ENCODE peak calls at places on chromosomes 2 and 18, in seven cellular contexts. C, F, N, K, B, I and A are unnamed samples.

GRCh38 chr2:64846175-64846574 is 143.0 kb upstream of the SLC1A4 start:
- DNase-seq in C (no peak), K (peak; percentile 80), B (no peak), N (no peak), I (no peak), F (no peak), A (no peak)

GRCh38 chr2:55047677-55048299 is 2.5 kb downstream of the RTN4 start:
- DNase-seq in C (no peak), N (no peak), I (no peak), K (peak; percentile 51), B (no peak), F (peak; percentile 26), A (no peak)

GRCh38 chr2:158253170-158253569 is 151.5 kb downstream of the UPP2 start:
- DNase-seq in I (no peak), K (no peak), N (no peak), C (no peak), F (no peak), B (no peak), A (no peak)

GRCh38 chr18:39414009-39414700 is 1848.6 kb upstream of the CELF4 start:
- DNase-seq in C (no peak), F (peak; percentile 29), I (peak; percentile 63), N (no peak), K (peak; percentile 45), B (no peak), A (no peak)

GRCh38 chr2:104976603-104977120 is 61.2 kb upstream of the MRPS9 start:
- DNase-seq in B (no peak), F (no peak), K (no peak), N (no peak), C (no peak), I (no peak), A (no peak)

GRCh38 chr2:70851704-70852103 is 16.1 kb upstream of the CD207 start:
- DNase-seq in K (no peak), B (no peak), I (no peak), F (no peak), C (no peak), N (no peak), A (no peak)

GRCh38 chr2:129827251-129827894 is 152.1 kb upstream of the RAB6C start:
- DNase-seq in N (no peak), K (no peak), F (peak; percentile 34), C (peak; percentile 79), I (no peak), B (no peak), A (no peak)

GRCh38 chr2:58479557-58480120 is 238.5 kb upstream of the FANCL start:
- DNase-seq in B (no peak), N (no peak), C (no peak), I (no peak), K (no peak), F (no peak), A (no peak)

GRCh38 chr2:65802298-65802942 is 370.0 kb upstream of the SPRED2 start:
- DNase-seq in F (no peak), I (no peak), C (no peak), B (no peak), K (no peak), N (no peak), A (no peak)

GRCh38 chr2:53170463-53170862 is 597.1 kb upstream of the CHAC2 start:
- DNase-seq in N (no peak), F (no peak), C (no peak), I (no peak), K (peak; percentile 75), B (no peak), A (peak; percentile 16)

GRCh38 chr2:123913266-123913810 is 111.7 kb upstream of the CNTNAP5 start:
- DNase-seq in I (no peak), F (no peak), C (no peak), K (no peak), N (no peak), B (no peak), A (no peak)

GRCh38 chr2:7929276-7929675 is 752.6 kb upstream of the ID2 start:
- DNase-seq in C (no peak), K (no peak), I (no peak), N (no peak), F (no peak), B (no peak), A (no peak)

GRCh38 chr2:96501471-96501874 is 3.7 kb downstream of the NEURL3 start:
- DNase-seq in K (no peak), N (no peak), I (no peak), B (no peak), F (peak; percentile 8), C (no peak), A (no peak)

GRCh38 chr18:28512357-28512756 is 335.4 kb upstream of the CDH2 start:
- DNase-seq in I (no peak), F (no peak), K (no peak), N (no peak), C (no peak), B (no peak), A (no peak)

GRCh38 chr18:55031979-55032378 is 72.7 kb upstream of the CCDC68 start:
- DNase-seq in K (no peak), I (no peak), N (no peak), C (no peak), F (no peak), B (no peak), A (no peak)

GRCh38 chr2:188676012-188676405 is 298.2 kb upstream of the COL3A1 start:
- DNase-seq in I (no peak), K (peak; percentile 83), B (no peak), F (no peak), N (no peak), C (no peak), A (no peak)

GRCh38 chr2:120231974-120232635 is 8.9 kb upstream of the TMEM185B start:
- DNase-seq in B (no peak), F (no peak), C (peak; percentile 53), K (peak; percentile 61), I (no peak), N (no peak), A (no peak)
- H3K4me3 ChIP-seq in B (peak overlapping the region; percentile 32), F (no peak overlapping the region), C (peak overlapping the region; percentile 85), K (peak overlapping the region; percentile 54), I (peak overlapping the region; percentile 23), N (peak overlapping the region; percentile 45), A (peak overlapping the region; percentile 23)

DNA sequence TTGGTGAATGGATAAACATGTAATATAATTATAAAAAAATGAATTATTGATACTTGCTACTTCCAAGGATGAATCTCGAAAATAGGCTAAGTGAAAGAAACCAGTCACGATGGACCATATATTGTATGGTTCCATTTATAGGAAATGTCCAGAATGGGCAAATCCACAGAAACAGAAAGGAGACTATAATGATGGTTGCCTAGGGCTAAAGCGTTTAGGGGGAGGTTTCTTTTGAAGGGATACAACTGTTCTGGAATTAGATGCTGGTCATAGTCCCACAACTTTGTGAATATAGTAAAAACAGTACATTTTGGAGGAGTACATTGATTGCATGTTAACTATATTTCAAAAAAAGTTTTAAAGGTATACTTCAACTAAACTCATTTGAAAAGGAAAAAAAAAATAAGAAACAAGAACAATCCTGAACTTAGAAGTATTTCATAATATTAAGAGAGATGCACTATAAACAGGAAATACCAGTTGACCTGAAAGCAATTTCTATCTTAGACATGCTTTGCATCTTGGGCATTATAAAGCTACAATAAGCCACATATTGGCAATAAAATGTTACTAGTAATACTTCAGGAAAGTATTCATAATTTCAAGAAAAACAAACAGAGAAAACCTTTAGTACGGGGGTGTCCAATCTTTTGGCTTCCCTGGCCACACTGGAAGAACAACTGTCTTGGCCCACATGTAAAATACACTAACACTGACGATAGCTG is 130.0 kb downstream of the C2orf74 start:
- DNase-seq in F (no peak), I (no peak), B (no peak), K (peak; percentile 32), N (no peak), C (no peak), A (peak; percentile 22)
- TF ChIP-seq CTCF in F (no peak), I (no peak), B (no peak), K (no peak), N (no peak), C (no peak), A (no peak)

GRCh38 chr2:86000938-86001312 is 104.8 kb downstream of the POLR1A start:
- DNase-seq in C (no peak), N (no peak), K (no peak), I (no peak), B (no peak), F (no peak), A (no peak)

GRCh38 chr2:85998071-85998991 is 107.4 kb downstream of the POLR1A start:
- DNase-seq in N (no peak), B (peak; percentile 41), I (no peak), K (peak; percentile 28), C (peak; percentile 82), F (peak; percentile 41), A (peak; percentile 59)

GRCh38 chr2:85997016-85997970 is 108.4 kb downstream of the POLR1A start:
- DNase-seq in B (peak; percentile 24), K (no peak), N (no peak), I (no peak), C (no peak), F (peak; percentile 22), A (no peak)

GRCh38 chr2:86000131-86000937 is 105.4 kb downstream of the POLR1A start:
- DNase-seq in B (no peak), F (no peak), K (no peak), N (no peak), C (no peak), I (no peak), A (no peak)

DNA sequence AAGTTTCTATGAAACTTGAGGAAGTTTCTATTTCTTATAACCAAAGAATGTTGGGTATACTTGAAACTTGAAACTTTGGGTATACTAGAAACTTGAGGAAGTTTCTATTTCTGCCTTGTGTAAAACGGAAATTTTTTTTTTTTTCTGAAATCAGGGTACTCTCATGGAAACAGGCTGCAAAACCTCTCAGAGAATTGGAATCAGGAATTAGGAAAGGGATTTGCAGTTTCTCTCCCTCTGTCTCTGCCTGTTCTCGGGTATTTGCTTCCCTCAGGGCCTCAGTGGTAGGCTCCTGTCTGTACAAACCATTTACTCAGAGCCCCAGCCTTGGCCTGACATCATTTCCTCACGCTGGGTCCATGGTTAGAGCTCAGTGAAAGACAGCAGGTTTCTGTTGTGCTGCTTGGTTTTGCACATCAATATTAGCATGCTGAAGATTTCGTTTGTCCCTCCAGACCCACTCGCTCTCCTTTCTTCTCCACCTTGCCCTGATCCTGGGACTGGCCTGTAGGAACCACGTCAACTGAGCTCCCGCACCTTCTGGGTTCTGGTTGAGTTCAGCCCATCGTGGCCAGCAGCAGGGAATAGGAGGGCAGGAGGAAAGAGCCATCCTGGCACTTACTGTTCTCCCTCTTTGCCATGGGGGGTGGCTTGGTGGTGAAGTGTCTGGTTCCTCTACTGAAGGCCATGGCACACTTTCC is 106.4 kb downstream of the POLR1A start:
- DNase-seq in K (no peak), B (no peak), F (peak; percentile 33), N (no peak), I (no peak), C (no peak), A (no peak)
- H3K4me3 ChIP-seq in K (no peak overlapping the region), B (no peak overlapping the region), F (no peak overlapping the region), N (no peak overlapping the region), I (no peak overlapping the region), C (no peak overlapping the region), A (no peak overlapping the region)

DNA sequence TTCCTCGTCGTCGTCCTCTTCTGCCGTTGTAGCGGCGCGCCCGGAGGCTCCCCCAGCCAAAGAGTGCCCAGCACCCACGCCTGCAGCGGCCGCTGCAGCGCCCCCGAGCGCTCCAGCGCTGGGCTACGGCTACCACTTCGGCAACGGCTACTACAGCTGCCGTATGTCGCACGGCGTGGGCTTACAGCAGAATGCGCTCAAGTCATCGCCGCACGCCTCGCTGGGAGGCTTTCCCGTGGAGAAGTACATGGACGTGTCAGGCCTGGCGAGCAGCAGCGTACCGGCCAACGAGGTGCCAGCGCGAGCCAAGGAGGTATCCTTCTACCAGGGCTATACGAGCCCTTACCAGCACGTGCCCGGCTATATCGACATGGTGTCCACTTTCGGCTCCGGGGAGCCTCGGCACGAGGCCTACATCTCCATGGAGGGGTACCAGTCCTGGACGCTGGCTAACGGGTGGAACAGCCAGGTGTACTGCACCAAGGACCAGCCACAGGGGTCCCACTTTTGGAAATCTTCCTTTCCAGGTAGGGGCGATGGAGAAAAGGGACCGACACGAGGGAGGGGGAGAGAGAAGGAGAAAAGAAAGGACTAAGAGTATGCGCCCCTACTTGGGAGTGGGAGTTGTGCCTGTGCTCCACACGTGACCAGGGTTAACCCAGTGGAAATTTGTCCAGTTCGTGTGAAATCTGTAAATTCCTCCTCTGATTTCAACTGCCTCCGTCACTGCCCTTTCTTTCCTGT is 796 bp downstream of the HOXD13 start:
- DNase-seq in N (no peak), F (peak; percentile 49), C (peak; percentile 63), B (no peak), I (no peak), K (no peak), A (no peak)
- TF ChIP-seq CTCF in N (no peak), F (no peak), C (no peak), B (peak; percentile 6), I (peak; percentile 9), K (no peak), A (peak; percentile 53)